ENCODE peak calls at places on chromosomes 16 and 17, in seven cellular contexts. Q is tibial nerve, W is adrenal gland, B is stomach, V is breast epithelium, A is IMR-90, P is body of pancreas. J is an unnamed sample.

GRCh38 chr16:57279780-57280638 is 4.5 kb downstream of the PLLP start:
- DNase-seq in V (no peak), Q (no peak), B (no peak), W (no peak), A (no peak), P (no peak), J (no peak)

GRCh38 chr16:9099131-9099625 is 7.7 kb downstream of the HAPSTR1 start:
- DNase-seq in Q (no peak), P (no peak), B (peak; percentile 32), W (no peak), V (no peak), A (peak; percentile 68), J (no peak)

GRCh38 chr16:57623251-57624043 is 5.0 kb upstream of the ADGRG1 start:
- DNase-seq in V (peak; percentile 80), A (peak; percentile 52), P (peak; percentile 61), Q (peak; percentile 49), B (peak; percentile 78), W (peak; percentile 90), J (peak; percentile 42)

GRCh38 chr16:2724088-2724676 is 4.2 kb upstream of the PRSS27 start:
- DNase-seq in B (no peak), A (no peak), P (no peak), V (no peak), W (no peak), Q (no peak), J (no peak)

GRCh38 chr16:81638286-81638945 is 140.7 kb upstream of the PLCG2 start:
- DNase-seq in V (no peak), Q (no peak), A (no peak), W (no peak), B (no peak), P (no peak), J (no peak)

GRCh38 chr17:37188157-37188556 is 187.6 kb upstream of the C17orf78 start:
- DNase-seq in W (no peak), V (no peak), B (no peak), P (no peak), A (no peak), Q (no peak), J (no peak)

GRCh38 chr17:69227536-69227935 is 1.1 kb downstream of the ABCA10 start:
- DNase-seq in P (no peak), Q (no peak), V (no peak), B (no peak), W (no peak), A (no peak), J (no peak)

GRCh38 chr16:80144191-80144590 is 396.6 kb upstream of the DYNLRB2 start:
- DNase-seq in B (no peak), P (no peak), Q (no peak), A (peak; percentile 79), W (no peak), V (no peak), J (no peak)

GRCh38 chr16:67284699-67285646 is 5.6 kb downstream of the PLEKHG4 start:
- DNase-seq in A (peak; percentile 12), P (peak; percentile 65), B (peak; percentile 61), W (peak; percentile 63), Q (no peak), V (no peak), J (no peak)

GRCh38 chr16:64656471-64656870 is 465.4 kb downstream of the CDH11 start:
- DNase-seq in Q (no peak), V (no peak), B (no peak), A (no peak), P (no peak), W (no peak), J (no peak)

GRCh38 chr16:3047387-3047720 is 993 bp downstream of the MMP25 start:
- DNase-seq in P (no peak), V (no peak), A (no peak), B (no peak), Q (no peak), W (no peak), J (no peak)

GRCh38 chr17:142876-143784 is 5.8 kb downstream of the SCGB1C2 start:
- DNase-seq in V (peak; percentile 18), Q (no peak), W (peak; percentile 25), B (no peak), P (peak; percentile 17), A (no peak), J (peak; percentile 4)

GRCh38 chr17:19311421-19312215 is 50.9 kb downstream of the B9D1 start:
- DNase-seq in B (no peak), P (no peak), W (no peak), V (no peak), Q (no peak), A (peak; percentile 26), J (no peak)

GRCh38 chr17:42979511-42980273 is at the start of gene PTGES3L:
- DNase-seq in A (peak; percentile 48), W (peak; percentile 35), P (peak; percentile 30), V (no peak), B (no peak), Q (no peak), J (no peak)

GRCh38 chr17:27550974-27551505 is 79.9 kb upstream of the LGALS9 start:
- DNase-seq in V (no peak), W (no peak), B (no peak), Q (no peak), P (no peak), A (no peak), J (no peak)

GRCh38 chr16:15532825-15533224 is 98.4 kb downstream of the BMERB1 start:
- DNase-seq in W (no peak), P (no peak), B (no peak), A (no peak), Q (no peak), V (no peak), J (no peak)

GRCh38 chr16:15526731-15527130 is 92.3 kb downstream of the BMERB1 start:
- DNase-seq in W (no peak), A (no peak), Q (no peak), B (no peak), P (no peak), V (no peak), J (no peak)

GRCh38 chr16:15526097-15526496 is 91.7 kb downstream of the BMERB1 start:
- DNase-seq in A (no peak), Q (no peak), W (no peak), V (no peak), B (no peak), P (no peak), J (no peak)

GRCh38 chr16:15530085-15530484 is 95.7 kb downstream of the BMERB1 start:
- DNase-seq in P (no peak), B (no peak), W (no peak), Q (no peak), A (no peak), V (no peak), J (no peak)

DNA sequence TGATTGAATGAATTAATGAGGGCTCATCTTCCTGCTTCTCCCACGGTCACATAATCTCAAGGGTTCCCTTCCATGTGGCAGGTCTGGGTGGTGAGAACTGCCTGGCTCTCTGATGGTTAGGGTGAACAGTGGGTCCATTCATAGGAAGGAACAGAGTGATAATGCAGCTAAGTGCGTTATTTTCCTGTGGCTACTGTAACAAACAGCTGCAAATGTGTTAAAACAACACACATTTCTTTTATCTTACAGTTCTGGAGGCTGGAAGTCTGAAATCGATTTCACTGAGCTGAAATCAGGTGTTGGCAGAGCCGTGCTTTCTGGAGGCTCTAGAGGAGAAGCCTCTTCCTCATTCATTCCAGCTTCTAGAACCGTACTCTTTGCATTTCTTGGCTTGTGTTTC is 95.3 kb downstream of the BMERB1 start:
- DNase-seq in B (no peak), P (no peak), W (no peak), V (no peak), A (no peak), Q (no peak), J (no peak)
- H3K27ac ChIP-seq in B (no peak overlapping the region), P (no peak overlapping the region), W (no peak overlapping the region), V (no peak overlapping the region), A (no peak overlapping the region), Q (no peak overlapping the region), J (no peak overlapping the region)

GRCh38 chr16:88703486-88704309 is 2.5 kb downstream of the RNF166 start:
- DNase-seq in V (peak; percentile 37), P (no peak), B (peak; percentile 43), A (no peak), Q (no peak), W (no peak), J (no peak)

GRCh38 chr16:88705746-88706287 is 391 bp downstream of the RNF166 start:
- DNase-seq in V (no peak), B (no peak), P (peak; percentile 38), Q (no peak), A (no peak), W (no peak), J (no peak)

GRCh38 chr16:88706965-88707871 is 915 bp downstream of the CTU2 start:
- DNase-seq in B (no peak), W (no peak), Q (no peak), P (no peak), A (no peak), V (no peak), J (no peak)

GRCh38 chr16:88705076-88705684 is 1.0 kb downstream of the RNF166 start:
- DNase-seq in Q (no peak), V (no peak), B (no peak), W (no peak), P (no peak), A (peak; percentile 34), J (no peak)

GRCh38 chr16:88706288-88706964 is at the start of the genes CTU2 and RNF166:
- DNase-seq in W (peak; percentile 91), A (peak; percentile 84), Q (peak; percentile 80), B (peak; percentile 94), V (peak; percentile 84), P (peak; percentile 92), J (peak; percentile 91)
- TF ChIP-seq POLR2A in W (peak; percentile 86), A (peak; percentile 67), Q (peak; percentile 66), B (no peak), V (no peak), P (peak; percentile 60), J (peak; percentile 86)

DNA sequence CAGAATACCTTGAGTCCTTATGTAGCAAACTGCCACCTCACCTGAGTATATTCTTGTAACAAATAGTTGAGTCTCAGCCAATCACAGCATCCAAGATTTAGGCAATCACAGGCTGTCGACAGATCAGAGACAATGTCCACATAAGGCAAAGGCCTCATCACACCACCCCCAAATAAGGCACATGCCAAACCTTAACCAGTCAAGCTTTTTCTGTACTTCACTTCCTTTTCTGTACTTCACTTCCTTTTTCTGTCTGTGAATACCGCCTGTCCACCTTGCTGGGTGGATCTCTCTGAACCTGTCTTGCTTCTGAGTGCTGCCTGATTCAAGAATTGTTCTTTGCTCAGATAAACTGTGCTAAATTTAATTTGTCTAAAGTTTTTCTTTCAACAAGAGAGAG is 210.4 kb upstream of the N4BP1 start:
- DNase-seq in P (no peak), A (no peak), W (no peak), Q (no peak), B (no peak), V (no peak), J (no peak)
- H3K4me3 ChIP-seq in P (no peak overlapping the region), A (no peak overlapping the region), W (no peak overlapping the region), Q (no peak overlapping the region), B (no peak overlapping the region), V (no peak overlapping the region), J (no peak overlapping the region)

DNA sequence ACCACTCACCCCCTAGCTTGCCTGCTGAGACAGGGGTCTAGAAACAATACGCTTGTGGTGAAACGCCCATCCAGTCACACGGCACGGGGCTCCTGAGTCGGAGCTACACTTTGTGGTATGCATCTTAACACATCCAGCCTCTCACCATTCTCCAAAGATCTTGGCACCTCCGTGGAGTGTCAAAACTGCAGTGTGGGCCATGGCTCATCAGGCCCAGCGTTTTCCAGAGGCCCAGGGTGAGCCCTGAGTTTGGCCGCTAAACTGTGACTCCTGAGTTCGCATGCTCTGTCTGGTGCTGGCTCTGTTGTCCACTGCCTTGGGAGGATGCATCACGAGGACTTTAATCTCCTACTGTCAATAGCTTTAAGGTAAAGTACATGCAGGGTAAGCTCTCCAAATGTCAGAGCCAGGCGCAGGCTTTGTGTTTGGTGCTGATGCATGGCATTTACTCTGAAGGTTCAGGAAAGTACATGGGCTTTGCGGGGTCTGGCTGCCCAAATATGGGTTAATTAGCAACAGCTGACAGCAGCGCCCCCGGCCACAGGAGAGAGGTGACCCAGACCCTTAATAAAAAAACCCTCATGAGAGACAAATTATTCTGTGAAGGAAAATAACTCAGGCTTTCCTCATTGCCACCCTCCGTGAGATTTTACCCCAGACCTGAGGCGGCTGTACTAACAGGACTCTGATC is 118.4 kb downstream of the CCDC182 start:
- DNase-seq in P (no peak), V (no peak), A (no peak), B (no peak), Q (no peak), W (no peak), J (no peak)
- H3K27ac ChIP-seq in P (no peak overlapping the region), V (no peak overlapping the region), A (no peak overlapping the region), B (no peak overlapping the region), Q (no peak overlapping the region), W (no peak overlapping the region), J (no peak overlapping the region)